ENCODE peak calls at places on chromosomes 3 and 15, in eight cellular contexts. F is H1, N is HepG2, C is breast epithelium, Y is stomach, Q is sigmoid colon, U is transverse colon, X is HCT116. E is an unnamed sample.

GRCh38 chr15:39118510-39118909 is 462.4 kb upstream of the THBS1 start:
- DNase-seq in F (no peak), N (no peak), C (no peak), Y (no peak), Q (no peak), U (no peak), X (no peak), E (no peak)

GRCh38 chr3:89813500-89813899 is 706.1 kb downstream of the EPHA3 start:
- DNase-seq in F (no peak), N (no peak), C (no peak), Y (no peak), Q (no peak), U (no peak), X (no peak), E (no peak)

GRCh38 chr3:18098960-18099587 is 326.1 kb downstream of the SATB1 start:
- DNase-seq in F (no peak), N (no peak), C (no peak), Y (no peak), Q (no peak), U (no peak), X (peak), E (no peak)

GRCh38 chr3:191715585-191715984 is 254.6 kb downstream of the PYDC2 start:
- DNase-seq in F (no peak), N (no peak), C (no peak), Y (no peak), Q (no peak), U (no peak), X (no peak), E (no peak)

GRCh38 chr3:71791634-71792033 is 6.7 kb upstream of the PROK2 start:
- DNase-seq in F (no peak), N (no peak), C (no peak), Y (no peak), Q (no peak), U (no peak), X (no peak), E (no peak)

GRCh38 chr3:141737108-141737507 is 990 bp upstream of the RNF7 start:
- DNase-seq in F (no peak), N (no peak), C (no peak), Y (no peak), Q (no peak), U (peak), X (no peak), E (no peak)

GRCh38 chr3:102189564-102190339 is 245.1 kb upstream of the ZPLD1 start:
- DNase-seq in F (no peak), N (no peak), C (no peak), Y (no peak), Q (no peak), U (no peak), X (no peak), E (no peak)

GRCh38 chr3:118765636-118766305 is 268.9 kb downstream of the IGSF11 start:
- DNase-seq in F (no peak), N (no peak), C (no peak), Y (no peak), Q (no peak), U (no peak), X (no peak), E (no peak)

GRCh38 chr15:51332211-51333147 is 5.9 kb downstream of the CYP19A1 start:
- DNase-seq in F (no peak), N (no peak), C (no peak), Y (no peak), Q (no peak), U (no peak), X (no peak), E (no peak)

GRCh38 chr15:32125595-32125994 is 95.3 kb downstream of the CHRNA7 start:
- DNase-seq in F (no peak), N (no peak), C (no peak), Y (no peak), Q (no peak), U (no peak), X (no peak), E (no peak)

GRCh38 chr3:138348107-138348949 is at the start of gene MRAS:
- DNase-seq in F (peak), N (peak), C (peak), Y (peak), Q (peak), U (peak), X (peak), E (no peak)

GRCh38 chr3:187770224-187770623 is 25.0 kb upstream of the BCL6 start:
- DNase-seq in F (no peak), N (no peak), C (no peak), Y (no peak), Q (no peak), U (no peak), X (no peak), E (no peak)

GRCh38 chr15:99721896-99722295 is 11.3 kb downstream of the LYSMD4 start:
- DNase-seq in F (no peak), N (no peak), C (no peak), Y (no peak), Q (no peak), U (no peak), X (no peak), E (no peak)

GRCh38 chr3:171566803-171567422 is 106.7 kb upstream of the TNIK start:
- DNase-seq in F (no peak), N (peak), C (no peak), Y (no peak), Q (no peak), U (no peak), X (peak), E (peak)

GRCh38 chr3:129051776-129052400 is 8.7 kb upstream of the GP9 start:
- DNase-seq in F (no peak), N (no peak), C (no peak), Y (peak), Q (no peak), U (peak), X (no peak), E (no peak)
- H3K27ac ChIP-seq in F (no peak), N (no peak), C (no peak), Y (peak), Q (peak), U (peak), X (no peak), E (no peak)

GRCh38 chr15:43796566-43796965 is 3.5 kb downstream of the SERINC4 start:
- DNase-seq in F (no peak), N (no peak), C (no peak), Y (no peak), Q (no peak), U (no peak), X (no peak), E (no peak)

GRCh38 chr15:43795997-43796396 is 3.9 kb downstream of the SERF2 start:
- DNase-seq in F (no peak), N (no peak), C (no peak), Y (no peak), Q (no peak), U (no peak), X (no peak), E (no peak)

GRCh38 chr15:43799945-43800285 is at the start of gene SERINC4:
- DNase-seq in F (no peak), N (no peak), C (no peak), Y (no peak), Q (no peak), U (no peak), X (no peak), E (no peak)

GRCh38 chr15:43800286-43801136 is at the start of gene HYPK:
- DNase-seq in F (peak), N (peak), C (peak), Y (peak), Q (peak), U (peak), X (peak), E (peak)

GRCh38 chr15:43799209-43799944 is 643 bp downstream of the SERINC4 start:
- DNase-seq in F (no peak), N (no peak), C (no peak), Y (no peak), Q (no peak), U (peak), X (no peak), E (no peak)
- TF ChIP-seq POLR2AphosphoS5 in F (peak), N (no peak), C (no peak), Y (no peak), Q (no peak), U (no peak), X (no peak), E (peak)

GRCh38 chr3:114455432-114455831 is 161.6 kb downstream of the TIGIT start:
- DNase-seq in F (no peak), N (no peak), C (no peak), Y (no peak), Q (no peak), U (no peak), X (no peak), E (no peak)

GRCh38 chr3:114456742-114457141 is 162.9 kb downstream of the TIGIT start:
- DNase-seq in F (no peak), N (no peak), C (no peak), Y (no peak), Q (no peak), U (no peak), X (no peak), E (no peak)

GRCh38 chr3:114462750-114463149 is 168.9 kb downstream of the TIGIT start:
- DNase-seq in F (no peak), N (no peak), C (no peak), Y (no peak), Q (peak), U (no peak), X (no peak), E (no peak)

GRCh38 chr3:114464548-114464947 is 170.7 kb downstream of the TIGIT start:
- DNase-seq in F (no peak), N (no peak), C (no peak), Y (no peak), Q (no peak), U (no peak), X (no peak), E (no peak)

DNA sequence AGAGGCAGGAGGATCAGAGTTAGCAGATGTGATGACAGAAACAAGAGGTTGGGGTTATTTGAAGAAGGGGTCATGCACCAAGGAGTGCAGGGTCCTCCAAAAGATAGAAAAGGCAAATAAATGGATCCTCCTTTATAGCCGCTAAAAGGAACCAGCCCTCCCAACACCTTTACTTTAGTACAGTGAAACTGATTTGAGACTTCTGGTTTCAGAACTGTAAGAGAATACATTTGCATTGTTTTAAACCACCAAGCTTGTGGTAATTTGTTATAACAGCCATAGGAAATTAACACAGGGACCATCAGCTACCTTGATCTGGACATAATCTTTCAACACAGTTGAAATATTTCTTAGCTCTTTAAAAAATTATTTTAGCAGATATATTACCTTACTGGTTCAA is 166.6 kb downstream of the TIGIT start:
- DNase-seq in F (no peak), N (no peak), C (no peak), Y (no peak), Q (no peak), U (no peak), X (no peak), E (no peak)
- H3K27ac ChIP-seq in F (no peak), N (no peak), C (no peak), Y (no peak), Q (no peak), U (no peak), X (no peak), E (no peak)

DNA sequence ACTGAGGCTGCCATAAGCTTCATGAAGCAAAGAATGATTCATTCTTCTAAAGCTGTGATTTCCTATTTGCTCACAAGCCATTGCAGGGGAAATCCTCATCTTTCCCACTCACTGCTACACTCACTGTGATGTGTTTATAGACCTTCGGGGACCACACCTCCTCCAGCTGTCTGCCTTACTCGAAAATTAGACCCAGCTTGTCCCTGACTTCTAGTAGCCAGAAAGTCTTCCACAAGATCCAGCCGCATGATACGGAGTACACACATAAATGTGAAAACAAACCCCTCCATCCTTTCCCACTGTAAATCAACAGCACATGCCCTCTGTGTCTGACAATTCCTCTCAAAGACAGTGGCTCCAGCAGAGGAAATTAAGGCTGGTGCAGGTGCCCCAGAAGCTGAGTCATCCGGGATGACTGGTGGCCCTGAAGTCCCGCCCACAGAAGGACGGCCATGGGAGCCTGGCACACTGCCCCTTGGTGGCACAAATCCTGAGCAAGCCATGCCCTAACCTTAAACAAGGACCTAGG is 172.0 kb downstream of the STT3B start:
- DNase-seq in F (no peak), N (no peak), C (peak), Y (peak), Q (no peak), U (peak), X (peak), E (no peak)
- TF ChIP-seq POLR2AphosphoS5 in F (no peak), N (no peak), C (no peak), Y (no peak), Q (no peak), U (no peak), X (peak), E (no peak)

DNA sequence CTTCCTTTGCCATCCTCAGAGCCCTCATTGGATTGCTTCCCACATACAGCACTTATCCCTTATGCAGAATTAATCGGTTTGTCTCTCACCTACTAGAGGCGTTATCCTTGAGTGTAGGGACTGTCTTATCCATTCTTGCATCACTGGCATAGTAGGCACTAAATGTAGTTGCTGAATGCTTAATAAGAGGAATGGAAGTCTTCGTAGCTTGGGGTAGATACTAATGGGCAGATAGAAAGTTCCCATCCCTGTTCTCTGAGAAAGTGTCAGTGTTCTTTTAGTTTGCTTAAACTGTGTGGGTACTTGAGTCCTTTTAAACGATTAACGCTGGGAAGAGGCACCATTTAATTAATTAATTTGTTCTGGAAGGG is 1.4 kb upstream of the MBNL1 start:
- DNase-seq in F (no peak), N (no peak), C (no peak), Y (no peak), Q (no peak), U (no peak), X (no peak), E (no peak)
- H3K27ac ChIP-seq in F (no peak), N (peak), C (peak), Y (peak), Q (peak), U (peak), X (peak), E (no peak)

DNA sequence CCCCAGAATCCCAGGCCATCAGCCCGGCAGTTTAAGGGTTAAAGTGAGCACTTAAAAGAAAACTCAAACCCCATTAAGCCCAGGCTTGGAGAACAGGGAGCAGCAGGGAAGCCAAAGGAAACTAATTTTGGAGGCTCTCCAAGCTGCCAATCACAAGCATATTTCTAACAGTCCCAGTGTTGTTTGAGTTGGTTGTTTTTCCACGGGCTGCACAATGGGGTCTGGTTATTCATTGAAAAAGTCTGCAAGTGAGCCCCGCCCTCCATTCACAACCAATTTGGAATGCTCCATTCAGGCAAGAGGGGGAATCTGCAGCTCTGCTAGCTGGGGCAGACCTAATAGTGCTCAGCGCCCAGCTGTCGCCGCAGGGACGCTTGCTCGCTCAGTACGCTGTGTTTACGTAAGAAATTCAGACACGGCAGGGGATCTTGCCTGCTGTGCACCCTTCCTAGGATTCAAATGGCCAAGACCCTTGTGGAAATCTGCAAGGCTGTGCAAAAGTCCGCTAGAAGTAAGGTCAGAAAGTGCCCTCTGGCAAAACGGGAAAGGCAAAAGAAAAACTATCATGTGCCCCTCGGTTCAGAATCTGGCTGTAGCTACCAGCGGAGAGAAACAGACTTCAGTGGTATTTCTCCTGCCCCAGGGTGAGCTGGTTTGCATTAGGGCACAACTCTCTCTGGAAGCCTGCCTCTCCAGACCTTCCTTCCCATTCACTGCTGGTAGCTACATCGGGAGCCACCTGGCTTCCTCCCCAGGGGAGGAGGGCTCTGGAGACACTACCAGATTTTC is 11.0 kb downstream of the ETV5 start:
- DNase-seq in F (peak), N (peak), C (no peak), Y (peak), Q (peak), U (peak), X (peak), E (peak)
- TF ChIP-seq POLR2AphosphoS5 in F (no peak), N (peak), C (no peak), Y (peak), Q (no peak), U (no peak), X (no peak), E (peak)

E was measured in SK-N-MC.